ENCODE peak calls at places on chromosome 10, in seven cellular contexts. I, R, V, W, A, E and Q are unnamed samples.

GRCh38 chr10:50618624-50619023 is 5.1 kb downstream of the SGMS1 start:
- DNase-seq in I (no peak), W (no peak), V (no peak), R (no peak), A (no peak), E (peak; percentile 94), Q (no peak)

GRCh38 chr10:11149499-11149898 is 131.8 kb downstream of the CELF2 start:
- DNase-seq in I (no peak), R (no peak), E (no peak), V (no peak), A (no peak), W (no peak), Q (no peak)

GRCh38 chr10:97273700-97274099 is 18.7 kb downstream of the ARHGAP19 start:
- DNase-seq in R (no peak), V (no peak), I (no peak), E (no peak), A (no peak), W (no peak), Q (no peak)

GRCh38 chr10:74121368-74121767 is 29.3 kb downstream of the AP3M1 start:
- DNase-seq in E (no peak), W (no peak), A (no peak), I (peak; percentile 46), R (no peak), V (no peak), Q (no peak)

GRCh38 chr10:128318366-128318765 is 192.1 kb upstream of the MKI67 start:
- DNase-seq in E (no peak), V (no peak), W (no peak), R (no peak), I (no peak), A (no peak), Q (no peak)

GRCh38 chr10:49115796-49116508 is 630 bp upstream of the VSTM4 start:
- DNase-seq in A (no peak), V (no peak), E (no peak), R (no peak), W (no peak), I (no peak), Q (no peak)

GRCh38 chr10:47137311-47137851 is 162.6 kb upstream of the GDF10 start:
- DNase-seq in I (peak; percentile 92), E (peak; percentile 22), A (no peak), R (no peak), V (peak; percentile 96), W (no peak), Q (no peak)

GRCh38 chr10:126242352-126243260 is 145.7 kb downstream of the ADAM12 start:
- DNase-seq in V (peak; percentile 80), I (peak; percentile 76), W (peak; percentile 35), R (peak; percentile 43), E (peak; percentile 87), A (no peak), Q (peak; percentile 73)

GRCh38 chr10:30476511-30476910 is 42.5 kb downstream of the MAP3K8 start:
- DNase-seq in I (no peak), W (no peak), R (no peak), V (no peak), E (no peak), A (no peak), Q (no peak)

GRCh38 chr10:94005050-94005449 is 11.3 kb downstream of the PLCE1 start:
- DNase-seq in E (peak; percentile 65), V (no peak), R (no peak), I (peak; percentile 42), W (no peak), A (no peak), Q (no peak)

GRCh38 chr10:24622781-24623301 is 100.8 kb downstream of the ARHGAP21 start:
- DNase-seq in V (no peak), E (no peak), A (peak; percentile 40), W (no peak), R (no peak), I (no peak), Q (no peak)

GRCh38 chr10:34275626-34276025 is 539.5 kb downstream of the PARD3 start:
- DNase-seq in R (no peak), V (no peak), W (no peak), A (no peak), E (no peak), I (no peak), Q (no peak)

GRCh38 chr10:43398939-43399871 is 9.8 kb downstream of the HNRNPF start:
- DNase-seq in A (no peak), V (peak; percentile 52), I (peak; percentile 70), E (no peak), W (no peak), R (no peak), Q (no peak)

GRCh38 chr10:54477738-54478137 is 323.3 kb downstream of the PCDH15 start:
- DNase-seq in W (no peak), A (no peak), E (no peak), R (no peak), I (no peak), V (no peak), Q (no peak)